ENCODE peak calls at places on chromosomes 6 and 20, in four cellular contexts. U, Y, V and D are unnamed samples.

GRCh38 chr20:61963149-61963548 is 102.5 kb downstream of the TAF4 start:
- DNase-seq in U (no peak), Y (no peak), V (no peak), D (no peak)

GRCh38 chr6:106334646-106335448 is 9.3 kb upstream of the ATG5 start:
- DNase-seq in U (no peak), Y (peak; percentile 68), V (peak; percentile 52), D (peak; percentile 61)

GRCh38 chr20:24629668-24630067 is 160.2 kb downstream of the SYNDIG1 start:
- DNase-seq in U (no peak), Y (no peak), V (no peak), D (no peak)

GRCh38 chr6:55397986-55398385 is 70.7 kb downstream of the GFRAL start:
- DNase-seq in U (no peak), Y (no peak), V (no peak), D (no peak)

GRCh38 chr6:20454201-20454824 is 52.6 kb downstream of the E2F3 start:
- DNase-seq in U (no peak), Y (peak; percentile 79), V (no peak), D (no peak)

GRCh38 chr20:63176035-63176434 is 39.9 kb downstream of the YTHDF1 start:
- DNase-seq in U (no peak), Y (no peak), V (no peak), D (no peak)

GRCh38 chr20:61599061-61599930 is 347.2 kb downstream of the CDH4 start:
- DNase-seq in U (no peak), Y (peak; percentile 25), V (no peak), D (no peak)

GRCh38 chr6:3455121-3455489 is 1.7 kb downstream of the SLC22A23 start:
- DNase-seq in U (no peak), Y (peak; percentile 62), V (peak; percentile 45), D (no peak)

GRCh38 chr6:90790696-90791095 is 203.8 kb upstream of the MAP3K7 start:
- DNase-seq in U (no peak), Y (no peak), V (no peak), D (no peak)

GRCh38 chr6:56255370-56255769 is 8.0 kb upstream of the COL21A1 start:
- DNase-seq in U (no peak), Y (no peak), V (no peak), D (no peak)

GRCh38 chr20:47355489-47356219 is 845 bp downstream of the ZMYND8 start:
- DNase-seq in U (no peak), Y (no peak), V (no peak), D (no peak)

GRCh38 chr20:8246153-8246552 is 114.1 kb downstream of the PLCB1 start:
- DNase-seq in U (no peak), Y (no peak), V (no peak), D (no peak)

GRCh38 chr20:50459124-50459918 is 50.9 kb upstream of the PTPN1 start:
- DNase-seq in U (no peak), Y (no peak), V (no peak), D (no peak)

GRCh38 chr20:6000851-6001250 is 50.4 kb downstream of the MCM8 start:
- DNase-seq in U (no peak), Y (no peak), V (no peak), D (no peak)

GRCh38 chr20:11492391-11492790 is 425.3 kb upstream of the BTBD3 start:
- DNase-seq in U (no peak), Y (no peak), V (no peak), D (no peak)

GRCh38 chr6:10398439-10399218 is 16.2 kb downstream of the TFAP2A start:
- DNase-seq in U (no peak), Y (no peak), V (no peak), D (no peak)

GRCh38 chr20:32232487-32232886 is 24.8 kb downstream of the POFUT1 start:
- DNase-seq in U (no peak), Y (no peak), V (no peak), D (no peak)

GRCh38 chr6:100979269-100979668 is 98.1 kb upstream of the ASCC3 start:
- DNase-seq in U (no peak), Y (no peak), V (no peak), D (no peak)

GRCh38 chr20:7859371-7859802 is 80.9 kb downstream of the HAO1 start:
- DNase-seq in U (peak; percentile 43), Y (peak; percentile 6), V (peak; percentile 47), D (no peak)

GRCh38 chr20:5356921-5357320 is 40.2 kb upstream of the PROKR2 start:
- DNase-seq in U (no peak), Y (no peak), V (no peak), D (no peak)

GRCh38 chr6:42959917-42960242 is 674 bp upstream of the GNMT start:
- DNase-seq in U (no peak), Y (no peak), V (no peak), D (no peak)

GRCh38 chr6:42962502-42963178 is 2.1 kb downstream of the GNMT start:
- DNase-seq in U (no peak), Y (no peak), V (no peak), D (no peak)

GRCh38 chr6:42962096-42962495 is 1.5 kb downstream of the GNMT start:
- DNase-seq in U (no peak), Y (no peak), V (no peak), D (no peak)

GRCh38 chr6:42960243-42961019 is at the start of gene GNMT:
- DNase-seq in U (no peak), Y (no peak), V (peak; percentile 74), D (no peak)

DNA sequence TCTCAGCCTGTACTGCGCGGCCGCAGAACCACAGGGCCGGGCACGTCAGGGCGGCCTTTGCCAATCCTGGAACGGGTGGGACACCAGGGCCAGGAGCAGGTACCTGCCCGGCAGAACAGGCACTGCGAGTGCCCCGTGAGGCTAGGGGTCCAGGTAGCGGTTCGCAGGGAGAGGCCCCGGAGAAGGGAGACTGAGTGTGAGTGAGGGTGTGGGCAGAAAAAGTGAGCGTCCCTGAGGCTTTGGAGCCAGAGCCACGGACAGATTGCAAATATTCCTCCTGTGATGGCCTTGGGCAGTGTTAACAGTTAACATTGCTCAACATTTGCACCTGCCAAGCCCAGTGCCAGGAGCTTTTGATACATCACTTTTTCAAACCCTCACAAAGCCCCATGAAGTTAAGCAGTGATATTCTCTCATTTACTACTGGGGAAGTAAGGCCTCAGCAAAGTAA is 491 bp downstream of the GNMT start:
- DNase-seq in U (no peak), Y (no peak), V (peak; percentile 52), D (no peak)
- H3K27ac ChIP-seq in U (no peak overlapping the region), Y (no peak overlapping the region), V (peak overlapping the region; percentile 43), D (no peak overlapping the region)

DNA sequence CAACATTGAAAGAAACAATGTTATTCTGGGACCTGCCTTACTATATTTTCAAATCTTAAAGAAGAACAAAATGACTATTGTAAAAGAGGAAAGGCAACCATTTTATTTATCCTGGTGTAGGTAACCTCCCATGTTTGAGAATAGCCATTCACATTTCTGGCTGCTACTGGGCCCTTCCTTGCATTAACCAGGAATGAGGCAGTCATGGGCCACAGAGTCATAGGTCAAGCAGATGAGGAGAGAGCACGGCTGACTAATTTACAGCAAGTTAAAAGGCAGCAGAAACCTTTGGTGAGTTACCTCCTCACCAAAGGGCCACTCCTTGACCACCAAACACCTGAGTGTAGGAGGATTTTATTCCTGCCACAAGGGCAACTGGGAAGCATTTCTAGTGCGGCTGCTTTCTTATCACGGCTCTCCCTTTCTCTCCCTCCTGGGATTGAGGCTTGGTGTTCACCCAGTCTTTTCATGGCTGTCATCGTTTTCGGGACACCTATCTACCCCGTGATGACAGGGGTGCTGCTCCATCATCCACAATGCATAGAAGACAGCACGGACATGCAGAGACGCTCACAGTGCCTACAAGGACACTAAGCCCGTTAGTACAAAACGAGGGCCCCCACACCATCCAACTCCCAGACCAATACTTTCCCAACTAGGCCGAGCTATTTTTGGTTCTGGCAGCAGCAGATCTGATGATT is 4.4 kb upstream of the LAMA4 start:
- DNase-seq in U (no peak), Y (no peak), V (no peak), D (no peak)
- TF ChIP-seq TCF7L2 in U (no peak), Y (no peak), V (no peak), D (no peak)

DNA sequence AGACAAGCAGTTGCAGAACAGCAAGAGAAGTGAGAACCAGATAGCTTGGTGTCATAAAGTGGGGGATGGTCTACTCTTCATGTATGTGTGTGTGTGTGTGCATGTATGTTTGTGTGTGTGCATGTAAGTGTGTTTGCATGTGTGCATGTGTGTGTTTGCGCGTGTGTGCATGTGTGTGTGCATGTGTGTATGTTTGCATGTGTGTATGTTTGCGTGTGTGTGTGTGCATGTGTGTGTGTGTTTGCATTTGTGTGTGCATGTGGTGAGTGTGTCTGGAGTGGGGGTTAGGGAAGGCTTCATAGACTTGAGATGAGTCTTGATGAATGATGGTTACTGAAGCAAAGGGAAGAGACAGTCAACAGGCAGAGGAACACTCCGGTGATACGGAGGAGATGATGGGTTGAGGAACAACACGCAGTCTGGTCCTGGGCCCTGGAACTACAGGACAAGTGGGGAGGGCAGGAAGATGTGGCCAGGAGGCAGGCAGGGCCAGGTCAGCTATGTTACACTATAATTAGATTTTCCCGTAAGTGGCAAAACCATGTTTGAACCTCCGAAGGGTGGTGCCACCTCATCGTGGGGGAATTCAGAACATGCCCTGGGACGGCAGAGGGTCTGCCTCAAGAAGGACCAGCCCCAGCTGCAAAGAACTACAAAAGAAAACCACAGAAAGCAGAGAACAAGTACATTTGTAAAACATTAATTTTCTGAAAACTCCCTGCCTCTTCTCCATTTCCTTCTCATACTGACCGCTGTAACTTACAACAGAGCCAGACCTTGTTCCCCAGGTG is 38.7 kb upstream of the PDE10A start:
- DNase-seq in U (no peak), Y (no peak), V (no peak), D (no peak)
- H3K27ac ChIP-seq in U (no peak overlapping the region), Y (no peak overlapping the region), V (no peak overlapping the region), D (no peak overlapping the region)

DNA sequence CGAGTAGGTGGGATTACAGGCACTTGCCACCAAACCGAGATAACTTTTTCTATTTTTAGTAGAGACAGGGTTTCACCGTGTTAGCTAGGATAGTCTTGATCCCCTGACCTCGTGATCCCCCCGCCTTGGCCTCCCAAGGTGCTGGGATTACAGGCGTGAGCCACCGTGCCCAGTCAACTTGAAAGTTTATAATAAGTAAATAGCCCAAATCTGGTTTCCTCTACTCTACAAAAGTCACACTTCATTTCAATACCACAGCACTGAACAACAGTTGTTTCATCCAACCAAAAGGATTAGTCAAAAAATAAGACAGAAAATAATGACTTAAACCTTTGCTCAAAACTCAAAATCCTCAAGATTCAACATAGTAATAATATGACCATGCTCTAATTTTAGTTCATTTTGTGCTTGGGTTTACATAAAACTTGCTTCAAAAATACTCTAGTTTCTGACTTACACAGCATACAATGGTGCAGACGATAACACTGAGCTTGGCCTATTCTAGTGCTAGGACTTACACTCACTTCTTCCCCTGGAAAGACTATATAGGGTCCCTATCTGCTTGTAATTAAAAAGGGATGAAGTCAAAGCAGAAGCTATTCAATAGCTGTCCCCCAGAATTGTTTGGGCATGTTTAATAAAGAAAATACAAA is 56.7 kb downstream of the NT5E start:
- DNase-seq in U (no peak), Y (no peak), V (no peak), D (no peak)
- TF ChIP-seq TCF7L2 in U (no peak), Y (no peak), V (no peak), D (no peak)